ENCODE peak calls at places on chromosomes 12 and 14, in nine cellular contexts. H, E, Z, P, K, C, M, O and Y are unnamed samples.

GRCh38 chr14:24243336-24243836 is 963 bp upstream of the TINF2 start:
- DNase-seq in H (no peak), E (no peak), Z (peak), P (no peak), K (no peak), C (no peak), M (no peak), O (peak), Y (no peak)

GRCh38 chr14:55336691-55337090 is 65.5 kb downstream of the FBXO34 start:
- DNase-seq in H (no peak), E (no peak), Z (no peak), P (no peak), K (no peak), C (no peak), M (no peak), O (no peak), Y (no peak)

GRCh38 chr14:22512106-22512814 is 76.8 kb downstream of the DAD1 start:
- DNase-seq in H (no peak), E (no peak), Z (no peak), P (no peak), K (no peak), C (no peak), M (no peak), O (no peak), Y (no peak)

GRCh38 chr12:3747543-3747942 is 5.4 kb downstream of the CRACR2A start:
- DNase-seq in H (no peak), E (no peak), Z (no peak), P (no peak), K (no peak), C (peak), M (no peak), O (peak), Y (no peak)

GRCh38 chr12:15472036-15472435 is 149.7 kb downstream of the PTPRO start:
- DNase-seq in H (no peak), E (no peak), Z (no peak), P (no peak), K (no peak), C (no peak), M (no peak), O (no peak), Y (no peak)

GRCh38 chr12:50778663-50779590 is 15.0 kb downstream of the ATF1 start:
- DNase-seq in H (no peak), E (no peak), Z (no peak), P (no peak), K (no peak), C (no peak), M (no peak), O (no peak), Y (no peak)

GRCh38 chr14:40464531-40464930 is 1032.3 kb upstream of the FBXO33 start:
- DNase-seq in H (no peak), E (no peak), Z (no peak), P (no peak), K (no peak), C (no peak), M (no peak), O (no peak), Y (no peak)

GRCh38 chr14:55731881-55732498 is 152.0 kb downstream of the KTN1 start:
- DNase-seq in H (no peak), E (peak), Z (no peak), P (peak), K (peak), C (peak), M (peak), O (peak), Y (peak)

GRCh38 chr14:25237845-25238244 is 187.9 kb upstream of the STXBP6 start:
- DNase-seq in H (no peak), E (peak), Z (no peak), P (no peak), K (peak), C (peak), M (no peak), O (peak), Y (peak)

GRCh38 chr12:111607239-111607638 is 8.1 kb upstream of the ATXN2 start:
- DNase-seq in H (no peak), E (no peak), Z (peak), P (no peak), K (no peak), C (no peak), M (no peak), O (no peak), Y (no peak)

GRCh38 chr14:73785336-73785833 is 66.2 kb upstream of the PTGR2 start:
- DNase-seq in H (no peak), E (no peak), Z (peak), P (no peak), K (peak), C (peak), M (no peak), O (no peak), Y (peak)

GRCh38 chr14:84131924-84132323 is 1398.0 kb upstream of the FLRT2 start:
- DNase-seq in H (no peak), E (no peak), Z (no peak), P (no peak), K (no peak), C (no peak), M (no peak), O (no peak), Y (no peak)
- TF ChIP-seq POLR2A in H (no peak), E (no peak), Z (no peak), P (no peak), K (no peak), C (no peak), M (no peak), O (no peak), Y (no peak)

GRCh38 chr14:77023001-77023996 is 5.2 kb downstream of the IRF2BPL start:
- DNase-seq in H (peak), E (peak), Z (no peak), P (no peak), K (peak), C (peak), M (no peak), O (peak), Y (no peak)
- TF ChIP-seq POLR2A in H (peak), E (no peak), Z (no peak), P (no peak), K (no peak), C (peak), M (no peak), O (peak), Y (no peak)

GRCh38 chr14:76956253-76957090 is 72.0 kb downstream of the IRF2BPL start:
- DNase-seq in H (peak), E (peak), Z (peak), P (peak), K (peak), C (peak), M (peak), O (peak), Y (peak)

GRCh38 chr14:76958020-76958965 is 70.2 kb downstream of the IRF2BPL start:
- DNase-seq in H (no peak), E (no peak), Z (no peak), P (no peak), K (no peak), C (no peak), M (no peak), O (no peak), Y (no peak)

GRCh38 chr14:76961631-76962302 is 66.7 kb downstream of the IRF2BPL start:
- DNase-seq in H (peak), E (peak), Z (peak), P (peak), K (peak), C (peak), M (peak), O (peak), Y (peak)

GRCh38 chr14:76957224-76957881 is 71.2 kb downstream of the IRF2BPL start:
- DNase-seq in H (no peak), E (no peak), Z (no peak), P (no peak), K (no peak), C (no peak), M (no peak), O (no peak), Y (peak)

GRCh38 chr14:76958975-76959710 is 69.4 kb downstream of the IRF2BPL start:
- DNase-seq in H (no peak), E (no peak), Z (no peak), P (no peak), K (peak), C (no peak), M (peak), O (no peak), Y (peak)
- TF ChIP-seq POLR2A in H (no peak), E (no peak), Z (no peak), P (no peak), K (peak), C (no peak), M (no peak), O (no peak), Y (no peak)

GRCh38 chr12:108770269-108770829 is 39.0 kb upstream of the CORO1C start:
- DNase-seq in H (no peak), E (no peak), Z (no peak), P (no peak), K (no peak), C (no peak), M (no peak), O (no peak), Y (no peak)

GRCh38 chr12:108770963-108771362 is 39.6 kb upstream of the CORO1C start:
- DNase-seq in H (no peak), E (no peak), Z (no peak), P (no peak), K (no peak), C (no peak), M (no peak), O (no peak), Y (no peak)

GRCh38 chr12:108772247-108772646 is 40.9 kb upstream of the CORO1C start:
- DNase-seq in H (no peak), E (no peak), Z (no peak), P (no peak), K (no peak), C (peak), M (no peak), O (no peak), Y (no peak)

GRCh38 chr12:108766294-108766693 is 35.0 kb upstream of the CORO1C start:
- DNase-seq in H (no peak), E (no peak), Z (no peak), P (no peak), K (no peak), C (no peak), M (no peak), O (no peak), Y (no peak)

DNA sequence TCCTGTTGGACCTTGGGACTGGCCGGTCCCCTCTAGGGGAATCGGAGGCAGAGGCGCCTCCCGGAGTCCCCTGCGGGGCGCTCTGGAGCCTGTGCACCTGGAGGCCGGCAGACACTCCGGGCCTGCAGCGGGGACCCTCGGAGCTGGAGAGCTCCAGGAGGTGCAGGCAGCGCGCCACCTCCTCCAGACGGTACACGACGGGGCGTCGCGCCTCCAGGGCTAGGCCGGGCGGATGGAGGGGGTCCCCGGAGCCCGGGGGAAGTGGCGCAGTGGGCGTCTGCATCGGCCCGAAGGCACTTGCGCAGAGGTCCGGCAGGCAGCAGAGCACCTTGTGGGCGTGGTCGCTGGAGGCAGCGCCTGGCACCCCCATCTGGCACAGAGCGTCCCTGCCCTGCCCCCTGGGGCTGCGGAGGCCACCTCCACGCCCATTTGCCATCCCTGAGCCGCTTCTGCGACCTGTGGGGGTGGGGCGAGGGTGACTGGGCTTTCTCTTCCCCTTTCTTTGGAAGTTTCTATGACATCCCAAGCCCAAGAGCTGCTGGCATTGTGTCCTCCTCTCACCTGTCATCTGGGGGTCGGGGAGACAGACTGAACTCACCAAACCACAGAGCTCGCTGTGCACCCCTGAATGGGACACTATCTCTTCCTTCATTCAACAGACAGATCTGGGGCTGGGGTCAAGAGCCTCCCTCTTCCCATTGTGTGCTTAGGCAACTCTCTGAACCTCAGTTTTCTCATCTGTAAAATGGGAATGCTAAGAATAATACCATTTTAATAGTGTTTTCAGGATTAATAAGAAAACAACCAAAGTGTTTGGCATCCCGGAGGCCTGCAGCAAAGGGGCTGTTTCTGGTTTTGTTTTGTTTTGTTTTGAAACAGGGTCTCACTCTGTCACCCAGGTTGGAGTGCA is 37.5 kb upstream of the CORO1C start:
- DNase-seq in H (peak), E (no peak), Z (peak), P (no peak), K (no peak), C (peak), M (peak), O (peak), Y (peak)
- TF ChIP-seq POLR2A in H (no peak), E (no peak), Z (no peak), P (no peak), K (no peak), C (peak), M (no peak), O (no peak), Y (no peak)